ENCODE peak calls at places on chromosomes 12 and 14, in seven cellular contexts. F, J, C, U, H, A and K are unnamed samples. For H3K4me1, the result is how much of the 10 kb centered on the place peaks cover.

GRCh38 chr12:79886917-79887519 is 47.9 kb downstream of the PPP1R12A start:
- DNase-seq in F (no peak), J (no peak), C (peak), U (peak), H (peak), A (peak), K (peak)

GRCh38 chr14:64680013-64680674 is 24.1 kb upstream of the PLEKHG3 start:
- DNase-seq in F (peak), J (no peak), C (no peak), U (no peak), H (no peak), A (peak), K (no peak)

GRCh38 chr12:56632701-56633464 is 2.8 kb upstream of the BAZ2A start:
- DNase-seq in F (no peak), J (no peak), C (no peak), U (no peak), H (no peak), A (no peak), K (no peak)

GRCh38 chr14:90368946-90369721 is 27.7 kb upstream of the CALM1 start:
- DNase-seq in F (no peak), J (no peak), C (no peak), U (peak), H (peak), A (peak), K (peak)

GRCh38 chr12:119340604-119341003 is 6.1 kb downstream of the CCDC60 start:
- DNase-seq in F (no peak), J (no peak), C (peak), U (no peak), H (no peak), A (no peak), K (no peak)

GRCh38 chr14:63893701-63894458 is 41.1 kb downstream of the SYNE2 start:
- DNase-seq in F (peak), J (peak), C (no peak), U (no peak), H (peak), A (no peak), K (no peak)

GRCh38 chr14:93019367-93019843 is 96.3 kb downstream of the ITPK1 start:
- DNase-seq in F (peak), J (peak), C (no peak), U (no peak), H (no peak), A (no peak), K (no peak)

GRCh38 chr12:32765906-32766305 is 10.2 kb upstream of the YARS2 start:
- DNase-seq in F (no peak), J (no peak), C (no peak), U (no peak), H (no peak), A (no peak), K (no peak)

GRCh38 chr14:103128631-103129300 is 5.5 kb downstream of the TNFAIP2 start:
- DNase-seq in F (peak), J (no peak), C (no peak), U (no peak), H (no peak), A (peak), K (no peak)

GRCh38 chr12:122422769-122423257 is 344 bp upstream of the CLIP1 start:
- DNase-seq in F (peak), J (peak), C (peak), U (peak), H (peak), A (peak), K (peak)

GRCh38 chr14:32087907-32088306 is 10.8 kb downstream of the ARHGAP5 start:
- DNase-seq in F (no peak), J (no peak), C (no peak), U (no peak), H (no peak), A (no peak), K (no peak)
- H3K4me1 ChIP-seq in F (under half), J (under half), C (under half), U (under half), H (under half), A (under half), K (under half)

GRCh38 chr14:67529947-67530935 is 2.8 kb upstream of the PLEKHH1 start:
- DNase-seq in F (no peak), J (no peak), C (no peak), U (no peak), H (no peak), A (peak), K (no peak)
- H3K27ac ChIP-seq in F (no peak), J (no peak), C (no peak), U (no peak), H (no peak), A (no peak), K (no peak)

GRCh38 chr12:24233519-24234246 is 284.2 kb upstream of the SOX5 start:
- DNase-seq in F (no peak), J (no peak), C (no peak), U (no peak), H (peak), A (no peak), K (no peak)

GRCh38 chr12:24230061-24230460 is 280.6 kb upstream of the SOX5 start:
- DNase-seq in F (no peak), J (no peak), C (no peak), U (no peak), H (peak), A (no peak), K (no peak)

GRCh38 chr12:24231298-24231697 is 281.8 kb upstream of the SOX5 start:
- DNase-seq in F (no peak), J (no peak), C (no peak), U (no peak), H (no peak), A (no peak), K (no peak)

GRCh38 chr12:24228980-24229730 is 279.7 kb upstream of the SOX5 start:
- DNase-seq in F (no peak), J (no peak), C (no peak), U (no peak), H (peak), A (no peak), K (no peak)

GRCh38 chr12:24232531-24232930 is 283.1 kb upstream of the SOX5 start:
- DNase-seq in F (no peak), J (no peak), C (no peak), U (no peak), H (no peak), A (no peak), K (no peak)
- H3K4me1 ChIP-seq in F (under half), J (under half), C (under half), U (under half), H (under half), A (under half), K (under half)

GRCh38 chr12:54016478-54016964 is 7.7 kb downstream of the HOXC8 start:
- DNase-seq in F (peak), J (no peak), C (no peak), U (no peak), H (no peak), A (peak), K (no peak)
- H3K27ac ChIP-seq in F (peak), J (no peak), C (no peak), U (no peak), H (no peak), A (peak), K (no peak)

DNA sequence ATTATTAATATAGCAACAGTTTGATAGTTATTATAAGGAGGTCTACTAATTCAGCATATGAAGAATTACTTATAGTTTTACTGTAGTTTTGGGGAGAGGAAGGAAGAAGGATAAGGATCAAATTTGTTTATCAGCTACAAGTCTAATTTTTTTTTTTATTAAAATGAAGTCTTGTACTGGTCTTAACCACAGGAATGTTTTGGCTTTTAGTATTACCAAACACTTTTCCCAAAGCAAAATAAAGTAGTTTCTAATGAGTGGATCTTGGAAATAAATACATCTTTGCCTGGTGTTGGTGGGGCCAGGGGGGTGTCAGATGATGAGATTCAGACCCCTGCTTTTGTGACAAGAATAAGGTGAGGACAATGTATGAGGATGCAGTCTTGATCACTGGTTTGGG is 57.2 kb upstream of the ZDHHC17 start:
- DNase-seq in F (no peak), J (no peak), C (no peak), U (no peak), H (no peak), A (no peak), K (no peak)
- H3K4me1 ChIP-seq in F (under half), J (under half), C (under half), U (under half), H (under half), A (under half), K (under half)

GRCh38 chr12:93100610-93101009 is 171.5 kb upstream of the EEA1 start:
- DNase-seq in F (no peak), J (no peak), C (no peak), U (no peak), H (no peak), A (no peak), K (no peak)

GRCh38 chr12:93102289-93102688 is 173.2 kb upstream of the EEA1 start:
- DNase-seq in F (no peak), J (no peak), C (no peak), U (no peak), H (no peak), A (no peak), K (no peak)

GRCh38 chr12:93102744-93103143 is 173.6 kb upstream of the EEA1 start:
- DNase-seq in F (no peak), J (no peak), C (no peak), U (no peak), H (no peak), A (no peak), K (no peak)

GRCh38 chr12:93099777-93100176 is 170.7 kb upstream of the EEA1 start:
- DNase-seq in F (no peak), J (no peak), C (no peak), U (no peak), H (no peak), A (no peak), K (no peak)

GRCh38 chr12:93101367-93101766 is 172.3 kb upstream of the EEA1 start:
- DNase-seq in F (no peak), J (no peak), C (no peak), U (no peak), H (no peak), A (no peak), K (no peak)
- H3K27ac ChIP-seq in F (no peak), J (no peak), C (no peak), U (no peak), H (no peak), A (no peak), K (no peak)

GRCh38 chr12:121391619-121392324 is 8.1 kb upstream of the RNF34 start:
- DNase-seq in F (peak), J (no peak), C (peak), U (no peak), H (no peak), A (no peak), K (no peak)
- H3K4me1 ChIP-seq in F (under half), J (under half), C (under half), U (under half), H (under half), A (under half), K (under half)